ENCODE peak calls at places on chromosomes 2 and 18, in four cellular contexts. M is progenitor cell of endocrine pancreas, D is SW480, T is M059J. B is an unnamed sample.
A peak's percentile ranks its signal among the peaks of the same experiment; 100 is the strongest.

GRCh38 chr2:200077210-200077650 is 121.8 kb downstream of the MAIP1 start:
- DNase-seq in M (no peak), D (no peak), T (peak; percentile 20), B (peak; percentile 36)

GRCh38 chr2:238495422-238495821 is 68.7 kb downstream of the ASB1 start:
- DNase-seq in M (no peak), D (no peak), T (no peak), B (no peak)

GRCh38 chr2:20625920-20626697 is 24.8 kb downstream of the HS1BP3 start:
- DNase-seq in M (no peak), D (no peak), T (no peak), B (no peak)

GRCh38 chr2:215430528-215431187 is 5.2 kb downstream of the FN1 start:
- DNase-seq in M (no peak), D (no peak), T (peak; percentile 47), B (peak; percentile 81)

GRCh38 chr2:232361646-232362045 is 16.9 kb upstream of the ALPP start:
- DNase-seq in M (no peak), D (no peak), T (no peak), B (no peak)

GRCh38 chr2:70645733-70646420 is 92.3 kb upstream of the TGFA start:
- DNase-seq in M (no peak), D (peak; percentile 59), T (peak; percentile 16), B (no peak)

GRCh38 chr18:80202264-80202998 is 44.9 kb downstream of the PARD6G start:
- DNase-seq in M (no peak), D (no peak), T (no peak), B (no peak)

GRCh38 chr18:70671889-70672551 is 383.2 kb downstream of the SOCS6 start:
- DNase-seq in M (no peak), D (no peak), T (no peak), B (no peak)

GRCh38 chr2:76316691-76317090 is 606.0 kb upstream of the GCFC2 start:
- DNase-seq in M (no peak), D (peak; percentile 29), T (no peak), B (no peak)

GRCh38 chr18:75063615-75064512 is 145.1 kb downstream of the PTGR3 start:
- DNase-seq in M (no peak), D (no peak), T (no peak), B (no peak)

GRCh38 chr2:85589982-85590791 is 5.4 kb upstream of the RNF181 start:
- DNase-seq in M (no peak), D (no peak), T (peak; percentile 82), B (peak; percentile 72)

GRCh38 chr2:24015562-24016375 is 5.9 kb downstream of the MFSD2B start:
- DNase-seq in M (no peak), D (peak; percentile 71), T (peak; percentile 89), B (peak; percentile 88)

GRCh38 chr18:23992119-23992940 is 22.2 kb upstream of the TTC39C start:
- DNase-seq in M (no peak), D (peak; percentile 33), T (peak; percentile 91), B (no peak)

GRCh38 chr2:204795156-204795555 is 249.9 kb downstream of the PARD3B start:
- DNase-seq in M (no peak), D (no peak), T (peak; percentile 40), B (peak; percentile 46)

GRCh38 chr2:26576565-26577441 is 64.4 kb downstream of the CIB4 start:
- DNase-seq in M (no peak), D (no peak), T (no peak), B (no peak)

GRCh38 chr2:145277922-145278321 is 758.0 kb upstream of the ZEB2 start:
- DNase-seq in M (no peak), D (no peak), T (peak; percentile 51), B (peak; percentile 40)

GRCh38 chr2:102737435-102737834 is 24.4 kb upstream of the TMEM182 start:
- DNase-seq in M (no peak), D (no peak), T (no peak), B (no peak)

GRCh38 chr18:35039633-35040032 is 1.6 kb upstream of the MAPRE2 start:
- DNase-seq in M (no peak), D (no peak), T (peak; percentile 29), B (peak; percentile 33)

GRCh38 chr2:170073288-170073687 is 104.7 kb upstream of the MYO3B start:
- DNase-seq in M (no peak), D (no peak), T (peak; percentile 52), B (peak; percentile 16)

GRCh38 chr2:7825591-7826312 is 856.1 kb upstream of the ID2 start:
- DNase-seq in M (no peak), D (peak; percentile 63), T (no peak), B (peak; percentile 2)

GRCh38 chr2:221771297-221771696 is 199.2 kb upstream of the EPHA4 start:
- DNase-seq in M (no peak), D (no peak), T (no peak), B (no peak)

GRCh38 chr2:40668435-40668834 is 216.5 kb upstream of the SLC8A1 start:
- DNase-seq in M (no peak), D (no peak), T (no peak), B (peak; percentile 1)

GRCh38 chr2:25250331-25251031 is 82.1 kb upstream of the POMC start:
- DNase-seq in M (no peak), D (no peak), T (no peak), B (peak; percentile 58)

GRCh38 chr2:893311-893710 is 57.3 kb upstream of the SNTG2 start:
- DNase-seq in M (no peak), D (peak; percentile 31), T (peak; percentile 48), B (no peak)

GRCh38 chr2:53896864-53897263 is 37.1 kb upstream of the GPR75 start:
- DNase-seq in M (no peak), D (no peak), T (peak; percentile 73), B (peak; percentile 55)

GRCh38 chr18:3525870-3526420 is 76.0 kb downstream of the TGIF1 start:
- DNase-seq in M (no peak), D (peak; percentile 83), T (peak; percentile 51), B (no peak)

GRCh38 chr2:58240595-58240937 is 559 bp downstream of the FANCL start:
- DNase-seq in M (no peak), D (peak; percentile 60), T (no peak), B (no peak)

GRCh38 chr2:80070587-80070986 is 234.0 kb downstream of the LRRTM1 start:
- DNase-seq in M (no peak), D (no peak), T (no peak), B (no peak)

GRCh38 chr2:46058140-46058539 is 239.1 kb upstream of the EPAS1 start:
- DNase-seq in M (no peak), D (no peak), T (no peak), B (no peak)

GRCh38 chr2:227033471-227034148 is 130.4 kb downstream of the COL4A4 start:
- DNase-seq in M (peak; percentile 57), D (peak; percentile 9), T (peak; percentile 43), B (peak; percentile 56)

GRCh38 chr2:211879323-211879722 is 659.3 kb downstream of the ERBB4 start:
- DNase-seq in M (no peak), D (no peak), T (no peak), B (no peak)

GRCh38 chr2:66466435-66466834 is 31.5 kb downstream of the MEIS1 start:
- DNase-seq in M (no peak), D (no peak), T (no peak), B (no peak)

GRCh38 chr2:217741381-217741955 is 261.3 kb downstream of the TNS1 start:
- DNase-seq in M (no peak), D (no peak), T (no peak), B (no peak)

GRCh38 chr2:113070606-113070975 is 2.8 kb downstream of the IL1F10 start:
- DNase-seq in M (no peak), D (no peak), T (no peak), B (no peak)

GRCh38 chr2:213101109-213101508 is 50.3 kb downstream of the IKZF2 start:
- DNase-seq in M (no peak), D (no peak), T (no peak), B (no peak)

GRCh38 chr2:36489296-36489695 is 108.7 kb downstream of the FEZ2 start:
- DNase-seq in M (no peak), D (no peak), T (peak; percentile 87), B (peak; percentile 83)

B was measured in HFFc6.